ENCODE peak calls at places on chromosomes 12 and 14, in nine cellular contexts. R is uterus, Q is right lobe of liver, O is HepG2, I is heart left ventricle, F is esophagus squamous epithelium, G is body of pancreas, L is testis, X is upper lobe of left lung. C is an unnamed sample.
A peak's percentile ranks its signal among the peaks of the same experiment; 100 is the strongest.

GRCh38 chr12:46920503-46920902 is 94.7 kb upstream of the SLC38A4 start:
- DNase-seq in I (no peak), F (no peak), R (no peak), O (no peak), L (no peak), X (no peak), Q (no peak), G (no peak), C (no peak)

GRCh38 chr12:111321317-111321716 is 47.6 kb downstream of the PHETA1 start:
- DNase-seq in I (no peak), O (no peak), X (no peak), L (no peak), Q (no peak), F (no peak), R (no peak), G (no peak), C (no peak)

GRCh38 chr12:64583395-64584172 is 26.7 kb upstream of the RASSF3 start:
- DNase-seq in L (peak; percentile 22), F (no peak), R (no peak), G (no peak), O (no peak), X (no peak), I (no peak), Q (no peak), C (no peak)

GRCh38 chr12:42129595-42130204 is 15.0 kb downstream of the GXYLT1 start:
- DNase-seq in O (peak; percentile 63), R (no peak), L (peak; percentile 54), I (no peak), Q (no peak), G (peak; percentile 60), X (no peak), F (no peak), C (no peak)

GRCh38 chr12:4441355-4442330 is 4.0 kb downstream of the FGF6 start:
- DNase-seq in L (no peak), X (no peak), R (no peak), F (no peak), Q (peak; percentile 22), I (no peak), G (no peak), O (no peak), C (peak; percentile 50)

GRCh38 chr12:108573310-108573709 is 10.9 kb downstream of the ISCU start:
- DNase-seq in I (no peak), X (no peak), F (no peak), L (peak; percentile 7), Q (no peak), G (no peak), R (no peak), O (no peak), C (no peak)

GRCh38 chr14:99535448-99535847 is 54.2 kb downstream of the CCNK start:
- DNase-seq in I (no peak), G (no peak), R (no peak), X (no peak), L (no peak), Q (no peak), O (no peak), F (no peak), C (no peak)

GRCh38 chr12:106299193-106299794 is 3.2 kb upstream of the TCP11L2 start:
- DNase-seq in X (no peak), L (peak; percentile 31), F (no peak), O (no peak), R (no peak), I (no peak), G (no peak), Q (no peak), C (no peak)

GRCh38 chr14:73026243-73026844 is 562 bp downstream of the ZFYVE1 start:
- DNase-seq in R (no peak), Q (no peak), G (no peak), L (peak; percentile 21), O (no peak), F (no peak), X (no peak), I (no peak), C (no peak)
- H3K27ac ChIP-seq in R (peak overlapping the region; percentile 91), Q (peak overlapping the region; percentile 78), G (peak overlapping the region; percentile 70), L (peak overlapping the region; percentile 93), O (peak overlapping the region; percentile 27), F (peak overlapping the region; percentile 97), X (peak overlapping the region; percentile 86), I (peak overlapping the region; percentile 80), C (peak overlapping the region; percentile 91)

DNA sequence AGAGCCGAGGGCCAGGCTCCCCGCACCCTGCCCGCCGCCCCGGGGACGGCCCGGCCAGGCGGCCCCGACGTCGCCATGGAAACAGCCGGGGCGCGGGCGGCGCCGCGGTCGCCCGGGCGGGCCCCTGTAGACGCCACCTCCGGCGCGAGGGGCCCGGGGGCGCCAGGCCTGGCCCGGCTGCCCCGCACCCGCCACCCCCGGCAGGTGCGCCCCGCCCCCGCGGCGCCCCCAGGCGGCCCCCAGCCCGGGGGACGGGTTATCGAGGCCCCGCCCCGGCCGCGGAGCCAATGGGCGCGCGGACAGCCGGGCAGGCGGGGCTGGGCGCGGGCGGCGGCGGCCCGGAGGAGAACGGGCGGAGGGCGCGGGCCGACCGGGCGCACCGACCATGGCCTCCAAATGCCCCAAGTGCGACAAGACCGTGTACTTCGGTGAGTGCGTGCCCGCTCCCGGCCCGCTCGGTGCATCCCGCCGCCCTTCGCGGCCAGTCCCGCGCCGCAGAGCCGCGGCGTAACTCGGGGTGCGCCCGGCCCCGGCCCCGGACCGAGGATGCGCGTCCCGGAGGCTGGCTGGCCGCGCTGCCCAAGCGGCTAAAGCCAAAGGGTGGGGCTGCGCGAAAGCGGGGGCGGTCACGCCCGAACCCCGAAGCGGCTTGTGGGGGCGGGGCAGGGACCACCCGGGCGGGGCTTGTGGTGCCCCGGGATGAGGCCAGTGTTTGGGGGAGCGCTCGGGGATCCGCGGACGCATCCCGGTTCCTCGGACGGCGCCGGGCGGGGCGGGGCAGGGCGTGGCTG is at the start of gene CRIP2:
- DNase-seq in Q (no peak), F (no peak), R (peak; percentile 47), O (no peak), I (peak; percentile 82), G (no peak), X (no peak), L (no peak), C (peak; percentile 80)
- TF ChIP-seq POLR2A in Q (peak; percentile 41), F (no peak), R (peak; percentile 83), O (peak; percentile 45), I (peak; percentile 95), G (no peak), X (peak; percentile 75), L (no peak), C (no peak)

GRCh38 chr12:70553391-70553859 is 83.8 kb downstream of the PTPRB start:
- DNase-seq in F (no peak), G (no peak), X (no peak), O (no peak), I (no peak), R (no peak), L (no peak), Q (no peak), C (no peak)
- H3K27ac ChIP-seq in F (no peak overlapping the region), G (no peak overlapping the region), X (peak overlapping the region; percentile 59), O (no peak overlapping the region), I (no peak overlapping the region), R (no peak overlapping the region), L (no peak overlapping the region), Q (no peak overlapping the region), C (no peak overlapping the region)

DNA sequence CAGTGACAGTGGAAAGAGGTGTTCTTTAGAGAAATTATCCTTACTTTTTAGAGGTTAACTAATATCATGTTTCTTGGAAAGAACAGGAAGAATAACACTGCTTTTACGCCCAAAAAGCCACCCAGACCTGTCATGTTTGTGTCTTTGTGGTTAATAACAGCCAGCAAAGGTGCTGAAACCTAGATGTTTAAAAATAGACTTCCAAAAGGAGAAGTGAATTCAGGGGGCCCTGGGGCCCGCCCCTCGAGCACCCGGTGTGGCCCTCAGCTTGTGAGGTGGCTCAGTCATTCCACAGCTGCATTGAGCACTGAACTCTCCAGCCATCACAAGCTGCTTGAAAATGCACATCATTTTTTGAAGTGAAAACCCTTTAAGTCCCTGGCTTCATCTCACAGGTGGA is 20.8 kb upstream of the AMN start:
- DNase-seq in F (no peak), L (no peak), O (no peak), G (no peak), X (no peak), Q (no peak), R (no peak), I (no peak), C (no peak)
- TF ChIP-seq POLR2A in F (no peak), L (no peak), O (no peak), G (no peak), X (no peak), Q (no peak), R (no peak), I (no peak), C (no peak)